ENCODE peak calls at places on chromosome 1, in ten cellular contexts. P, Q, X, T, Z, K, N, V, L and D are unnamed samples.

GRCh38 chr1:3283849-3284248 is 170.6 kb upstream of the ARHGEF16 start:
- DNase-seq in T (no peak), N (no peak), K (no peak), L (peak; percentile 92), P (no peak), Z (no peak), V (no peak), X (no peak), Q (no peak), D (no peak)

GRCh38 chr1:111596499-111596898 is 23.1 kb upstream of the RAP1A start:
- DNase-seq in L (no peak), Z (no peak), Q (no peak), N (peak; percentile 60), P (no peak), K (no peak), T (no peak), V (no peak), X (no peak), D (no peak)

GRCh38 chr1:223827193-223827663 is 18.5 kb downstream of the TP53BP2 start:
- DNase-seq in N (no peak), X (no peak), L (no peak), T (no peak), P (no peak), K (no peak), Z (no peak), Q (peak; percentile 58), V (no peak), D (no peak)

GRCh38 chr1:55870076-55870475 is 654.9 kb upstream of the USP24 start:
- DNase-seq in X (peak; percentile 40), T (no peak), Z (no peak), K (no peak), P (no peak), Q (no peak), V (no peak), L (no peak), N (no peak), D (no peak)

GRCh38 chr1:157315544-157315943 is 177.3 kb upstream of the ETV3 start:
- DNase-seq in K (peak; percentile 72), Q (no peak), Z (no peak), T (no peak), V (no peak), N (no peak), X (no peak), L (no peak), P (no peak), D (peak; percentile 68)

GRCh38 chr1:64540265-64540791 is 70.4 kb downstream of the CACHD1 start:
- DNase-seq in L (peak; percentile 20), X (peak; percentile 40), V (no peak), N (no peak), Q (no peak), Z (no peak), K (peak; percentile 28), T (peak; percentile 8), P (peak; percentile 46), D (peak; percentile 74)

GRCh38 chr1:33341190-33341589 is 20.3 kb upstream of the A3GALT2 start:
- DNase-seq in P (no peak), Z (no peak), L (no peak), T (no peak), N (no peak), X (no peak), Q (no peak), V (no peak), K (no peak), D (no peak)

GRCh38 chr1:118485757-118486156 is 300.7 kb upstream of the SPAG17 start:
- DNase-seq in Q (peak; percentile 74), P (no peak), X (no peak), K (no peak), T (no peak), Z (no peak), L (no peak), V (no peak), N (no peak), D (peak; percentile 38)

GRCh38 chr1:53553734-53554509 is 94.7 kb downstream of the DMRTB1 start:
- DNase-seq in Q (no peak), K (no peak), V (no peak), T (no peak), Z (no peak), L (peak; percentile 2), X (no peak), N (no peak), P (no peak), D (no peak)

GRCh38 chr1:156226782-156227181 is 14.0 kb downstream of the PMF1 start:
- DNase-seq in V (no peak), L (no peak), Z (no peak), N (no peak), Q (no peak), K (no peak), T (no peak), P (no peak), X (no peak), D (no peak)

GRCh38 chr1:42966688-42967609 is 8.3 kb upstream of the SLC2A1 start:
- DNase-seq in P (peak; percentile 46), K (peak; percentile 80), X (peak; percentile 89), N (no peak), Z (peak; percentile 61), L (peak; percentile 67), T (peak; percentile 87), V (no peak), Q (peak; percentile 100), D (peak; percentile 100)

GRCh38 chr1:212760126-212760823 is 31.3 kb downstream of the NSL1 start:
- DNase-seq in P (no peak), V (peak; percentile 33), Q (no peak), K (no peak), X (no peak), Z (no peak), T (peak; percentile 23), L (peak; percentile 64), N (peak; percentile 21), D (no peak)

GRCh38 chr1:86951430-86951829 is 37.0 kb downstream of the HS2ST1 start:
- DNase-seq in X (no peak), K (no peak), T (no peak), Z (no peak), L (no peak), N (no peak), V (no peak), P (no peak), Q (no peak), D (no peak)